ENCODE peak calls at places on chromosome 3, in nine cellular contexts. H is erythroblast, F is adrenal gland, P is esophagus squamous epithelium, K is body of pancreas, C is IMR-90, N is transverse colon, W is A549, J is K562. T is an unnamed sample.
A peak's percentile ranks its signal among the peaks of the same experiment; 100 is the strongest.

GRCh38 chr3:112007641-112008040 is 8.9 kb downstream of the TAGLN3 start:
- DNase-seq in H (no peak), F (no peak), P (no peak), K (no peak), C (peak; percentile 50), N (no peak), W (no peak), J (no peak), T (no peak)

GRCh38 chr3:159059395-159059794 is 257.5 kb downstream of the MFSD1 start:
- DNase-seq in H (no peak), F (no peak), P (no peak), K (no peak), C (no peak), N (no peak), W (no peak), J (no peak), T (no peak)

GRCh38 chr3:22284559-22284958 is 533.5 kb upstream of the ZNF385D start:
- DNase-seq in H (no peak), F (no peak), P (no peak), K (no peak), C (peak; percentile 2), N (no peak), W (no peak), J (no peak), T (no peak)

GRCh38 chr3:112640333-112640863 is 545 bp downstream of the CCDC80 start:
- DNase-seq in H (no peak), F (no peak), P (no peak), K (no peak), C (peak; percentile 90), N (no peak), W (peak; percentile 46), J (no peak), T (no peak)

GRCh38 chr3:122975163-122975923 is 52.2 kb downstream of the SEMA5B start:
- DNase-seq in H (no peak), F (no peak), P (no peak), K (no peak), C (peak; percentile 55), N (peak; percentile 24), W (no peak), J (no peak), T (no peak)

GRCh38 chr3:3134750-3135448 is 8.2 kb downstream of the TRNT1 start:
- DNase-seq in H (no peak), F (no peak), P (no peak), K (no peak), C (peak; percentile 60), N (no peak), W (no peak), J (no peak), T (no peak)

GRCh38 chr3:170809975-170810357 is 60.0 kb downstream of the RPL22L1 start:
- DNase-seq in H (no peak), F (no peak), P (no peak), K (no peak), C (peak; percentile 64), N (no peak), W (no peak), J (no peak), T (no peak)

GRCh38 chr3:31093608-31093990 is 199.1 kb upstream of the GADL1 start:
- DNase-seq in H (no peak), F (no peak), P (no peak), K (no peak), C (no peak), N (no peak), W (no peak), J (no peak), T (no peak)

GRCh38 chr3:166688665-166689064 is 691.4 kb downstream of the ZBBX start:
- DNase-seq in H (no peak), F (no peak), P (no peak), K (no peak), C (no peak), N (no peak), W (no peak), J (no peak), T (no peak)

GRCh38 chr3:162390891-162391290 is 894.3 kb downstream of the OTOL1 start:
- DNase-seq in H (no peak), F (no peak), P (no peak), K (no peak), C (peak; percentile 85), N (no peak), W (peak; percentile 30), J (no peak), T (no peak)

GRCh38 chr3:163056874-163057497 is 1560.4 kb downstream of the OTOL1 start:
- DNase-seq in H (peak; percentile 58), F (peak; percentile 73), P (no peak), K (peak; percentile 16), C (peak; percentile 19), N (peak; percentile 14), W (peak; percentile 36), J (peak; percentile 22), T (no peak)

GRCh38 chr3:153439780-153440179 is 277.8 kb downstream of the RAP2B start:
- DNase-seq in H (no peak), F (no peak), P (no peak), K (no peak), C (peak; percentile 8), N (no peak), W (no peak), J (no peak), T (no peak)

GRCh38 chr3:153232737-153233330 is 70.8 kb downstream of the RAP2B start:
- DNase-seq in H (no peak), F (no peak), P (no peak), K (no peak), C (peak; percentile 88), N (no peak), W (no peak), J (no peak), T (no peak)

GRCh38 chr3:2950159-2950558 is 160.0 kb downstream of the IL5RA start:
- DNase-seq in H (no peak), F (no peak), P (no peak), K (no peak), C (no peak), N (no peak), W (no peak), J (no peak), T (no peak)

GRCh38 chr3:127688022-127688415 is 15.3 kb downstream of the ABTB1 start:
- DNase-seq in H (no peak), F (no peak), P (no peak), K (no peak), C (no peak), N (peak; percentile 3), W (no peak), J (no peak), T (no peak)

GRCh38 chr3:152508705-152509104 is 240.0 kb downstream of the MBNL1 start:
- DNase-seq in H (peak; percentile 52), F (no peak), P (no peak), K (no peak), C (no peak), N (no peak), W (peak; percentile 8), J (peak; percentile 40), T (no peak)

GRCh38 chr3:48990636-48991421 is 788 bp downstream of the P4HTM start:
- DNase-seq in H (peak; percentile 70), F (no peak), P (no peak), K (no peak), C (no peak), N (peak; percentile 39), W (no peak), J (no peak), T (no peak)

GRCh38 chr3:50235716-50236483 is at the start of gene GNAI2:
- DNase-seq in H (peak; percentile 99), F (peak; percentile 99), P (peak; percentile 100), K (peak; percentile 99), C (peak; percentile 96), N (peak; percentile 99), W (peak; percentile 93), J (peak; percentile 92), T (peak; percentile 99)
- TF ChIP-seq POLR2A in H (peak; percentile 78), F (peak; percentile 91), P (peak; percentile 97), K (peak; percentile 91), C (peak; percentile 98), N (peak; percentile 77), W (peak; percentile 84), J (no peak), T (peak; percentile 94)

DNA sequence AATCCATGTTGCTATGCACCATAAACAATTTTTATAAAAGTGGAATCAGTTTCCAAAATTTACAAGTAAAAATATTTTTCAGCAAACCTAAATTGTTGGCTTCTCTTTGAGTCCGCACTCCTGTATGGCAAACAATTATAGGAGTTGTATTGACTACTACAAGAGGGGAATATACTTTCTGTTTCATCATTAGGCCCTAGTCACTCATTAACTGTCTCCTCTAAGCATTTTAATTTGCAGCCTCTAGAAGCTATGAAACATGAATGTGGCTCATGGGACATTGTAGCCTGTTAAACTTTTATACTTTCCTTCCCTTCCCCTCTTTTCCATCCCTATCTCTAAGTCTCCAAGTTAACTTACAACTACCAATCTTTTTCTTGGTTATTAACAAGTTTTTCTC is 58.9 kb upstream of the CBLB start:
- DNase-seq in H (no peak), F (no peak), P (no peak), K (no peak), C (no peak), N (no peak), W (no peak), J (no peak), T (no peak)
- TF ChIP-seq POLR2A in H (no peak), F (no peak), P (no peak), K (no peak), C (no peak), N (no peak), W (no peak), J (no peak), T (no peak)

DNA sequence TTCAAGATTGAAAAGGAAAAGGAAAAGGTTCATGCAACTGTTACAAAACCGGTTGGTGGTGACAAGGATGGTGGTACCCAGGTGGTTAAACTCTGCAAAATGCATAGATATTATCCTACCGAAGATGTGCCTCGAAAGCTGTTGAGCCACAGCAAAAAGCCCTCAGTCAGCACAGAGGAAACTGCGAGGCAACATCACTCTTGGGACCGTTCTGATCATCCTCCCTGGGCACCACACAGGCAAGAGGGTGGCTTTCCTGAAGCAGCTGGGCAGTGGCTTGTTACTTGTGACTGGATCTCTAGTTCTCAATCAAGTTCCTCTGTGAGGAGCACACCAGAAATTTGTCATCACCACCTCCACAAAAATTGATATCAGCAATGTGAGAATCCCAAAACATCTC is 86.9 kb downstream of the PLCH1 start:
- DNase-seq in H (no peak), F (no peak), P (no peak), K (no peak), C (no peak), N (no peak), W (no peak), J (no peak), T (no peak)
- TF ChIP-seq POLR2A in H (no peak), F (no peak), P (no peak), K (no peak), C (no peak), N (no peak), W (no peak), J (no peak), T (no peak)

DNA sequence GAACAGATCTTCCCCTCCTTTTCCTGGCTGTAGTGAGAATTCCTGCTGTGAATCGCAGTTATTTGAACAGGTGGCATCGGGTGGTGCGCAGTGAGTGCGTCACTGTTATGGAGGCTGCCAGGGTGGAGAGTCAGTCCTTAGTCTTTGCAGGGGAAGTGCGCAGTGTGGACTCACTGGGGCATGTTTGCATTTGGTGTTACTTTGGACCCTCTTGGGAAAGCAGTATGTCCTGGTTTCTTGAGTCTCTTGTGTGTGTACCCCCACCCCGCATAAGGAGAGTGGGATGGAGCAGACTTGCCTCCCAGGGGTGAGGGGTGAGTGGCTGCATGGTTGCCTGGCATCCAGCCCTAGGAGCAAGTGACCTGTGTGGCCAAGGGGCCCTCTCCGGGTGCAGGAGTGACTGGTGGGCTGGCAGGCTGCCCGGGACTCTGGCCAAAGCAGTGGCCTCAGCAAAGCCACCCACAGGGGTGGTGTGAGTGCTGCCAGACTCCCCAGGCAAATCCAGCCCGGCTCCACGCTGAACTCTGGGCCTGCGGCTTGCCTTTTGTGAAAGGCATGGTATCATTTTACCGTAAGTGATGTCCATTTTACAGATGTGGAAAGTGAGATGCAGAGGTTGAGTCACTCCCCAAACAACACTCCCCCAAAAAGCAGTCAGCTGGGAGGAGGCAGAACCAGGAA is 46.4 kb downstream of the DNASE1L3 start:
- DNase-seq in H (no peak), F (peak; percentile 66), P (no peak), K (peak; percentile 96), C (peak; percentile 81), N (no peak), W (peak; percentile 72), J (no peak), T (no peak)
- TF ChIP-seq POLR2A in H (no peak), F (no peak), P (no peak), K (no peak), C (no peak), N (no peak), W (no peak), J (no peak), T (no peak)

T was measured in GM12892.